ENCODE peak calls at places on chromosomes 3 and 15, in seven cellular contexts. N is H7; J is ovary; Z is Peyer's patch; H is stimulated activated CD4-positive, alpha-beta T cell treated with anti-CD3 and anti-CD28 coated beads, Interleukin-12 subunit alpha, Interleukin-12 subunit beta, amount 100 ng/mL, for 4 hours; V is A172; S is HS-5. O is an unnamed sample.
A peak's percentile ranks its signal among the peaks of the same experiment; 100 is the strongest.

GRCh38 chr15:40320931-40321371 is 2.5 kb upstream of the INAFM2 start:
- DNase-seq in V (peak; percentile 42), Z (peak; percentile 83), S (no peak), N (peak; percentile 84), J (peak; percentile 35), H (peak; percentile 42), O (peak; percentile 69)

GRCh38 chr15:59993041-59993750 is 10.9 kb upstream of the FOXB1 start:
- DNase-seq in S (no peak), V (no peak), N (peak; percentile 62), J (no peak), Z (no peak), H (no peak), O (no peak)

GRCh38 chr15:34435658-34436057 is 1.9 kb downstream of the GOLGA8A start:
- DNase-seq in H (no peak), S (no peak), V (no peak), J (no peak), N (no peak), Z (no peak), O (no peak)

GRCh38 chr3:9715127-9715526 is 11.5 kb downstream of the CPNE9 start:
- DNase-seq in V (peak; percentile 25), S (no peak), J (no peak), N (peak; percentile 85), Z (no peak), H (no peak), O (no peak)

GRCh38 chr3:71194785-71195184 is 388.7 kb downstream of the FOXP1 start:
- DNase-seq in Z (no peak), J (no peak), S (no peak), V (no peak), N (peak; percentile 69), H (no peak), O (no peak)

GRCh38 chr3:52483577-52484495 is 11.3 kb upstream of the STAB1 start:
- DNase-seq in S (no peak), V (no peak), Z (no peak), H (no peak), N (no peak), J (no peak), O (no peak)

GRCh38 chr3:72887378-72887722 is 496 bp upstream of the GXYLT2 start:
- DNase-seq in V (no peak), S (no peak), J (no peak), H (no peak), Z (no peak), N (no peak), O (no peak)

GRCh38 chr15:48861813-48862431 is 16.0 kb upstream of the EID1 start:
- DNase-seq in S (no peak), H (peak; percentile 2), J (no peak), N (peak; percentile 56), Z (no peak), V (peak; percentile 74), O (peak; percentile 39)

GRCh38 chr3:29065211-29065785 is 215.6 kb upstream of the RBMS3 start:
- DNase-seq in S (peak; percentile 93), H (no peak), N (peak; percentile 8), Z (peak; percentile 48), V (peak; percentile 95), J (peak; percentile 48), O (peak; percentile 78)

GRCh38 chr3:54681706-54682105 is 246.2 kb downstream of the LRTM1 start:
- DNase-seq in V (no peak), S (no peak), Z (no peak), J (no peak), H (no peak), N (no peak), O (no peak)

GRCh38 chr3:15427981-15428380 is 583 bp downstream of the EAF1 start:
- DNase-seq in S (no peak), H (no peak), Z (peak; percentile 50), J (no peak), V (no peak), N (peak; percentile 57), O (no peak)

GRCh38 chr3:152968388-152969024 is 133.6 kb downstream of the P2RY1 start:
- DNase-seq in N (no peak), J (no peak), S (peak; percentile 65), H (no peak), V (peak; percentile 54), Z (no peak), O (peak; percentile 3)

GRCh38 chr3:105755121-105755886 is 113.5 kb downstream of the CBLB start:
- DNase-seq in V (no peak), J (no peak), Z (no peak), S (no peak), N (no peak), H (no peak), O (no peak)

GRCh38 chr3:181794036-181794790 is 82.5 kb downstream of the SOX2 start:
- DNase-seq in J (no peak), S (no peak), N (no peak), H (no peak), V (no peak), Z (no peak), O (no peak)

GRCh38 chr3:88203537-88204143 is 53.9 kb downstream of the C3orf38 start:
- DNase-seq in J (peak; percentile 71), V (peak; percentile 66), H (peak; percentile 30), Z (peak; percentile 86), S (peak; percentile 38), N (peak; percentile 53), O (peak; percentile 62)